ENCODE peak calls at places on chromosome 3, in ten cellular contexts. N, U, I, H, E, F, Q, L, A and C are unnamed samples.

GRCh38 chr3:102686792-102687191 is 252.0 kb downstream of the ZPLD1 start:
- DNase-seq in I (no peak), U (no peak), H (no peak), F (no peak), E (no peak), A (no peak), L (no peak), Q (no peak), N (no peak), C (no peak)

GRCh38 chr3:106745344-106746168 is 631.7 kb upstream of the CCDC54 start:
- DNase-seq in L (no peak), F (no peak), Q (peak), N (no peak), E (no peak), I (no peak), A (peak), H (no peak), U (peak), C (no peak)

GRCh38 chr3:60809857-60810256 is 441.4 kb downstream of the FHIT start:
- DNase-seq in Q (peak), F (no peak), U (no peak), N (peak), A (peak), I (no peak), H (no peak), L (no peak), E (no peak), C (no peak)

GRCh38 chr3:134294302-134294925 is 43.8 kb upstream of the RYK start:
- DNase-seq in E (no peak), N (no peak), I (peak), A (no peak), Q (no peak), L (no peak), H (no peak), F (no peak), U (no peak), C (no peak)

GRCh38 chr3:106215047-106215446 is 346.2 kb upstream of the CBLB start:
- DNase-seq in A (no peak), Q (peak), L (no peak), E (no peak), U (no peak), H (no peak), N (no peak), I (no peak), F (no peak), C (no peak)

GRCh38 chr3:170809975-170810357 is 60.0 kb downstream of the RPL22L1 start:
- DNase-seq in H (no peak), F (no peak), Q (no peak), U (no peak), N (no peak), E (no peak), I (peak), A (peak), L (no peak), C (no peak)

GRCh38 chr3:18423401-18424212 is 1.5 kb downstream of the SATB1 start:
- DNase-seq in H (no peak), N (peak), U (peak), L (peak), Q (peak), I (peak), F (no peak), E (no peak), A (peak), C (peak)

GRCh38 chr3:72515915-72516314 is 332.3 kb downstream of the SHQ1 start:
- DNase-seq in L (no peak), I (no peak), Q (no peak), F (no peak), A (peak), U (no peak), H (no peak), E (no peak), N (no peak), C (no peak)

GRCh38 chr3:17157713-17158112 is 273.0 kb downstream of the PLCL2 start:
- DNase-seq in F (no peak), N (no peak), U (no peak), E (no peak), I (no peak), L (no peak), A (peak), H (no peak), Q (peak), C (no peak)

GRCh38 chr3:149020196-149020838 is 29.0 kb downstream of the GYG1 start:
- DNase-seq in H (no peak), Q (peak), I (no peak), U (peak), E (no peak), L (no peak), N (no peak), F (no peak), A (peak), C (no peak)

GRCh38 chr3:22371592-22372291 is 620.7 kb upstream of the ZNF385D start:
- DNase-seq in L (no peak), E (no peak), H (no peak), N (no peak), I (no peak), U (no peak), F (no peak), Q (peak), A (no peak), C (no peak)